ENCODE peak calls at places on chromosomes 2 and 18, in four cellular contexts. P, M, L and D are unnamed samples. For H3K4me1, the result is how much of the 10 kb centered on the place peaks cover.

GRCh38 chr2:195316485-195316884 is 340.5 kb upstream of the SLC39A10 start:
- DNase-seq in P (no peak), M (no peak), L (no peak), D (no peak)

GRCh38 chr18:75341267-75341666 is 86.2 kb downstream of the SMIM21 start:
- DNase-seq in P (no peak), M (no peak), L (no peak), D (no peak)

GRCh38 chr18:76943542-76944339 is 121.4 kb downstream of the ZNF236 start:
- DNase-seq in P (no peak), M (no peak), L (no peak), D (peak)

GRCh38 chr18:58988595-58988994 is 123.9 kb downstream of the ZNF532 start:
- DNase-seq in P (no peak), M (no peak), L (no peak), D (no peak)

GRCh38 chr2:124804014-124804940 is 779.2 kb downstream of the CNTNAP5 start:
- DNase-seq in P (no peak), M (no peak), L (no peak), D (no peak)

GRCh38 chr2:113981404-113982134 is 91.7 kb downstream of the ACTR3 start:
- DNase-seq in P (no peak), M (no peak), L (no peak), D (no peak)

GRCh38 chr18:49177812-49178211 is 227.0 kb upstream of the SMAD7 start:
- DNase-seq in P (no peak), M (no peak), L (no peak), D (no peak)

GRCh38 chr18:48074929-48075706 is 144.7 kb upstream of the SMAD2 start:
- DNase-seq in P (no peak), M (no peak), L (no peak), D (no peak)

GRCh38 chr18:37502601-37503000 is 63.0 kb downstream of the CELF4 start:
- DNase-seq in P (no peak), M (no peak), L (no peak), D (no peak)

GRCh38 chr2:201151127-201152074 is 31.5 kb upstream of the CASP10 start:
- DNase-seq in P (no peak), M (no peak), L (peak), D (no peak)

GRCh38 chr18:21243041-21243431 is 1.0 kb downstream of the GREB1L start:
- DNase-seq in P (peak), M (no peak), L (no peak), D (no peak)

GRCh38 chr2:168752361-168752760 is 50.1 kb upstream of the NOSTRIN start:
- DNase-seq in P (no peak), M (no peak), L (no peak), D (no peak)

GRCh38 chr2:168749264-168749663 is 53.2 kb upstream of the NOSTRIN start:
- DNase-seq in P (no peak), M (no peak), L (no peak), D (no peak)

GRCh38 chr2:168751104-168751768 is 51.2 kb upstream of the NOSTRIN start:
- DNase-seq in P (no peak), M (no peak), L (no peak), D (no peak)

GRCh38 chr2:168757223-168757622 is 45.2 kb upstream of the NOSTRIN start:
- DNase-seq in P (no peak), M (no peak), L (no peak), D (no peak)

DNA sequence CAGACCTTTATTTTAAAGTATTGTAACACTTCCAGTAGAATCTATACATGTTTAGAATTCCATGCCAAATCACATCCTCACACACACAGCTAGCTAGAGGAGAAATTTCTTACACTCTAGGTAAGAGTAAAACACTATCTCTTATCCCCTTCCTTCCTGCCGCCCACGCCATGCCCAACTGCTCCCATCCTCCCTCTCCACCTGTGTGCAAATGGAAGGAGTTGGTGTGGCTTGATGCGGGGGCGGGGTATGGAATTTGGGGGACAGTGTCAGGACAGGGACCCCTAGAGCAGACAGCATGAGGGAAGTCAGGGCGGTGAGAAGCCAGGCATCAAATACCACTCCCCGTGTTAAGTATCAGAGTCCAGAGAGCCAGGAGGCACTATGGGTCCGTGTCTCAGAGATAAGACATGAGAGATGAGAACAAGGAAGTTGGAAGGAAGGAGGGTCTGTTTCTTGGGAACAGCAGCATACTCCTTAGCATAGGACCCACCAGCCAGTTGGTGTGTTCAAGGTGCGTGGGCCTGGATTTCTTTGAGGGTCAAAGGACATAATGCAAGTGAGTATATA is 48.6 kb upstream of the NOSTRIN start:
- DNase-seq in P (no peak), M (no peak), L (no peak), D (no peak)
- TF ChIP-seq POLR2A in P (no peak), M (no peak), L (no peak), D (no peak)

DNA sequence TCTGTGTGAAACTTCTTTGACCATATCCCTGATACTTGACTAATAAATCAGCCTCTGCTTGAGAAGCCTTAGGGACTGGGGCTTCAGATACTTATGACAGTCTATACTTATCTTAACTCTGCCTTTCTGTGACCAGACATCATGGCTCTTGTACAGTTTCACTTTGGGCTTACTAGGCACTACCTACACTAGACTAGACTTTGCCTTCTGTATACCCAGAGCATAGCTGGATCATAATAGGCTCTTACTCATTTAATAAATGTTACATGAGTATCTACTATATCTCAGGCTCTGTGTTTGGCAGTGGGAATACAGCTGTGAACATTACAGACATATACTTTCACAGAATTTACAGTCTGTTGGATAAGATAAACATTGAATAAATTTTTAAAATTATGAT is 9.0 kb downstream of the UGP2 start:
- DNase-seq in P (no peak), M (no peak), L (no peak), D (no peak)
- H3K4me1 ChIP-seq in P (half or more), M (half or more), L (half or more), D (half or more)

DNA sequence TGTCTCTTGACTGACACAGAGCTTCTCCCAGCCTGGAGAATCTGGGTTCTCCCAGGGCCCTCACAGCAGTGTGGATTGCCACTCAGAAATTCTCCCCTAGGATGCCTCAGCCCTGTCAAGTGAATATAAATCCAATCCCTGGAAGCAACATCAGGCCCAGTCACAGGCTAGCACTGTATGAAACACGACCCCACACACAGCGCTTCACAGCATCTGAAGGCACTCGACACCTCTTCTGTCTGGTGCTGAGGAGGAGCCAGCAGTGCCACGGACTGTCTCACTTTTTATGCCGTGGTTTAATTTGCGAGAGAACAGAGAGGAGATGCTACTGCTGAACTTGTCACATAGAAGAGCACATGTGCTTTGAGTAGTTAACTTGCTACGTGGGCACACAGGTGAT is 164.5 kb downstream of the NAPG start:
- DNase-seq in P (no peak), M (no peak), L (no peak), D (no peak)
- H3K27ac ChIP-seq in P (no peak), M (no peak), L (no peak), D (no peak)

GRCh38 chr2:8649718-8650117 is 32.1 kb upstream of the ID2 start:
- DNase-seq in P (no peak), M (no peak), L (no peak), D (no peak)
- TF ChIP-seq POLR2A in P (no peak), M (no peak), L (no peak), D (no peak)

GRCh38 chr2:47720036-47720435 is 62.9 kb upstream of the MSH6 start:
- DNase-seq in P (no peak), M (no peak), L (no peak), D (no peak)

GRCh38 chr2:47724221-47724981 is 58.5 kb upstream of the MSH6 start:
- DNase-seq in P (no peak), M (no peak), L (no peak), D (no peak)

GRCh38 chr2:47719099-47719498 is 63.8 kb upstream of the MSH6 start:
- DNase-seq in P (no peak), M (no peak), L (no peak), D (no peak)

GRCh38 chr2:47721296-47721695 is 61.6 kb upstream of the MSH6 start:
- DNase-seq in P (no peak), M (no peak), L (no peak), D (no peak)

DNA sequence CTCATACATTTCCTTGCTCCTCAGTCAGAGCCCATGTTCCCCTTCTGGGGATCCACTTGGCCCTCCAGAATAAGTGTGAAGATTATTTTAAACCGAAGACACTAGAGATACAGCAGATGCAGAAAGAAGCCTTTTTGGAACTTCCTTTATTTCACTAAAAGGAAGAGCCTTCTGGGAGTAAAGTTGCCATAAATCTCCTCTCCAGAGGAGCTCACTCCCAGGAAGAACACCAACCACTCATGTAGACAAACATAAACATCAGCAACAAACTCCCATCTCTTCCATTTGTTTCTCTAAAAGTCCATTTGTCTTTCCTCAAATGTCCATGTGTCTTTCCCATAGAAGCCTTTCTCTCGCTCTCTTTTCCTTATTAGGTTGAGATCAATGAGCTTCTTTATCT is 62.4 kb upstream of the MSH6 start:
- DNase-seq in P (no peak), M (no peak), L (no peak), D (no peak)
- H3K4me1 ChIP-seq in P (under half), M (under half), L (under half), D (under half)